ENCODE peak calls at places on chromosomes 4 and X, in nine cellular contexts. J is T-helper 9 cell; Q is heart left ventricle; V is tibial nerve; E is GM03348; N is stimulated activated CD4-positive, alpha-beta T cell treated with anti-CD3 and anti-CD28 coated beads, Interleukin-1b, Interleukin-23, amount 100 ng/mL, for 48 hours; Z is AG10803; R is activated CD8-positive, alpha-beta memory T cell treated with anti-CD3 and anti-CD28 coated beads for 1 hour; W is NAMALWA. B is an unnamed sample.

GRCh38 chr4:121307441-121308327 is 73.1 kb downstream of the QRFPR start:
- DNase-seq in N (peak), Z (peak), V (no peak), E (peak), R (no peak), J (peak), W (peak), Q (no peak), B (no peak)

GRCh38 chrX:106611323-106611681 is 476 bp upstream of the RADX start:
- DNase-seq in R (no peak), N (no peak), V (no peak), Z (no peak), Q (no peak), W (no peak), J (no peak), E (no peak), B (no peak)

GRCh38 chrX:148365233-148365632 is 135.2 kb upstream of the AFF2 start:
- DNase-seq in E (no peak), J (no peak), Q (no peak), Z (no peak), W (no peak), R (no peak), V (no peak), N (no peak), B (no peak)

GRCh38 chrX:65241059-65241721 is 264.9 kb upstream of the ZC4H2 start:
- DNase-seq in Q (no peak), V (no peak), N (no peak), J (no peak), Z (no peak), R (no peak), E (peak), W (no peak), B (no peak)

GRCh38 chrX:131677655-131678628 is 134.1 kb downstream of the OR13H1 start:
- DNase-seq in N (peak), E (peak), V (no peak), R (peak), J (peak), Q (no peak), Z (peak), W (peak), B (no peak)

GRCh38 chrX:130726661-130727060 is 176.3 kb downstream of the ENOX2 start:
- DNase-seq in V (no peak), E (peak), W (no peak), Z (peak), R (no peak), N (no peak), Q (no peak), J (no peak), B (no peak)

GRCh38 chrX:122868626-122869025 is 315.5 kb upstream of the GRIA3 start:
- DNase-seq in W (no peak), Z (peak), N (no peak), R (no peak), Q (no peak), V (no peak), J (no peak), E (peak), B (peak)

GRCh38 chr4:135243960-135244561 is 1042.5 kb upstream of the PABPC4L start:
- DNase-seq in Z (peak), J (no peak), V (no peak), N (no peak), W (no peak), Q (no peak), R (no peak), E (no peak), B (no peak)

GRCh38 chr4:125323547-125324100 is 8.9 kb downstream of the FAT4 start:
- DNase-seq in Q (no peak), R (no peak), Z (peak), J (no peak), N (no peak), E (peak), W (no peak), V (no peak), B (peak)

GRCh38 chr4:53905935-53906377 is 158.4 kb downstream of the CHIC2 start:
- DNase-seq in N (no peak), E (peak), V (peak), R (no peak), W (peak), Z (peak), Q (no peak), J (no peak), B (peak)

GRCh38 chr4:151043803-151044535 is 28.9 kb upstream of the LRBA start:
- DNase-seq in E (no peak), Q (no peak), V (no peak), R (no peak), Z (no peak), J (no peak), W (no peak), N (no peak), B (no peak)

GRCh38 chr4:81471361-81472248 is at the start of gene RASGEF1B:
- DNase-seq in Z (peak), N (peak), J (peak), R (peak), V (peak), E (peak), Q (peak), W (peak), B (peak)

GRCh38 chrX:39896951-39897740 is 200.6 kb downstream of the BCOR start:
- DNase-seq in R (no peak), Q (no peak), W (no peak), E (peak), V (no peak), Z (peak), J (no peak), N (no peak), B (peak)

GRCh38 chrX:45596190-45596808 is 395.6 kb upstream of the DIPK2B start:
- DNase-seq in E (no peak), Q (no peak), V (no peak), W (no peak), Z (peak), R (no peak), N (no peak), J (no peak), B (no peak)

GRCh38 chrX:135185795-135186443 is 14.7 kb upstream of the CT55 start:
- DNase-seq in V (peak), E (peak), Z (peak), Q (no peak), W (peak), R (no peak), J (no peak), N (peak), B (no peak)

GRCh38 chr4:148431401-148431800 is 10.8 kb downstream of the NR3C2 start:
- DNase-seq in J (no peak), E (no peak), W (no peak), R (no peak), Q (no peak), V (no peak), Z (no peak), N (no peak), B (no peak)

GRCh38 chrX:13937370-13938052 is 92.2 kb downstream of the GEMIN8 start:
- DNase-seq in Q (no peak), V (no peak), J (no peak), W (no peak), E (peak), N (no peak), Z (peak), R (no peak), B (no peak)

B was measured in heart right ventricle.